ENCODE peak calls at places on chromosome X, in five cellular contexts. F is MCF 10A, C is pancreas, S is upper lobe of right lung, A is breast epithelium. K is an unnamed sample.

GRCh38 chrX:48831136-48831908 is 4.1 kb downstream of the PCSK1N start:
- DNase-seq in F (no peak), C (no peak), S (no peak), A (no peak), K (no peak)

GRCh38 chrX:122943918-122944317 is 240.2 kb upstream of the GRIA3 start:
- DNase-seq in F (peak; percentile 82), C (no peak), S (no peak), A (no peak), K (no peak)

GRCh38 chrX:666762-667161 is 36.2 kb downstream of the SHOX start:
- DNase-seq in F (no peak), C (no peak), S (no peak), A (no peak), K (no peak)

GRCh38 chrX:56726609-56727008 is 2.4 kb upstream of the NBDY start:
- DNase-seq in F (peak; percentile 60), C (peak; percentile 12), S (no peak), A (no peak), K (no peak)

GRCh38 chrX:24619647-24620046 is 27.5 kb downstream of the PCYT1B start:
- DNase-seq in F (peak; percentile 60), C (no peak), S (no peak), A (no peak), K (no peak)

GRCh38 chrX:47146121-47146935 is 1.3 kb downstream of the RBM10 start:
- DNase-seq in F (no peak), C (no peak), S (no peak), A (no peak), K (no peak)

GRCh38 chrX:53071604-53072417 is 10.4 kb upstream of the TSPYL2 start:
- DNase-seq in F (peak; percentile 86), C (peak; percentile 79), S (peak; percentile 80), A (no peak), K (no peak)

GRCh38 chrX:10176121-10177003 is 19.6 kb downstream of the CLCN4 start:
- DNase-seq in F (no peak), C (no peak), S (no peak), A (no peak), K (no peak)

GRCh38 chrX:35115205-35115604 is 172.6 kb downstream of the FAM47B start:
- DNase-seq in F (no peak), C (no peak), S (no peak), A (no peak), K (no peak)

GRCh38 chrX:53284684-53285447 is 3.5 kb upstream of the IQSEC2 start:
- DNase-seq in F (peak; percentile 62), C (peak; percentile 68), S (peak; percentile 74), A (no peak), K (no peak)

GRCh38 chrX:3638280-3638873 is 75.1 kb downstream of the PRKX start:
- DNase-seq in F (peak; percentile 72), C (peak; percentile 63), S (no peak), A (no peak), K (peak; percentile 37)

GRCh38 chrX:108285918-108286317 is 152.3 kb downstream of the COL4A6 start:
- DNase-seq in F (no peak), C (no peak), S (no peak), A (no peak), K (no peak)

GRCh38 chrX:150693782-150694574 is 782 bp downstream of the MTMR1 start:
- DNase-seq in F (peak; percentile 66), C (peak; percentile 66), S (peak; percentile 82), A (peak; percentile 52), K (no peak)

GRCh38 chrX:148049441-148049840 is 68.3 kb downstream of the FMR1NB start:
- DNase-seq in F (peak; percentile 38), C (no peak), S (no peak), A (no peak), K (no peak)

GRCh38 chrX:47185241-47185640 is 8.4 kb upstream of the UBA1 start:
- DNase-seq in F (no peak), C (no peak), S (no peak), A (no peak), K (no peak)

GRCh38 chrX:17944833-17945497 is 83.9 kb upstream of the RAI2 start:
- DNase-seq in F (peak; percentile 31), C (no peak), S (no peak), A (no peak), K (no peak)

GRCh38 chrX:16479206-16479869 is 170.6 kb upstream of the S100G start:
- DNase-seq in F (peak; percentile 73), C (no peak), S (no peak), A (no peak), K (no peak)

GRCh38 chrX:2447484-2447883 is 53.3 kb downstream of the DHRSX start:
- DNase-seq in F (no peak), C (no peak), S (no peak), A (no peak), K (no peak)
- TF ChIP-seq CTCF in F (no peak), C (no peak), S (no peak), A (no peak), K (no peak)

DNA sequence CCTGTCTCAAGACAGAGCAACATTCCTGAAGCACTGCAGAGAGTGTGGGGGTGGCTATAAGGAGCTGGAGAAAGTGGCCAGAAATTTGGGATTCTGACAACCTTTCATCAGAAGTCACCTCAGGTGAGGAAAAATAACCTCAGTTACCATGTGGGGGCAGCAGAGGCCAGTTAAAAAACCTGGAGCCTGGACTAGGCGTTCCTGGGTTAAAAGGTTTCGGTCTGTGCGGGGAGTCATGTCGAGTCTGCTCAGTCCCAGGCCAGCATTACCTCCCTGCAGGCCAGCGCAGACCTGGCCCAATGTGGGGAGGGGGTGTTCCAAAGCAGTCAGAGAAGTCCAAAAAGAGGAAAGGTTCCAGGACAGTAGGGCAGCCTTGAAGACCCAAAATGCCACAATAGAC is 10.9 kb upstream of the NALF2 start:
- DNase-seq in F (peak; percentile 71), C (peak; percentile 63), S (no peak), A (no peak), K (no peak)
- TF ChIP-seq CTCF in F (peak; percentile 69), C (peak; percentile 43), S (no peak), A (peak; percentile 45), K (no peak)

DNA sequence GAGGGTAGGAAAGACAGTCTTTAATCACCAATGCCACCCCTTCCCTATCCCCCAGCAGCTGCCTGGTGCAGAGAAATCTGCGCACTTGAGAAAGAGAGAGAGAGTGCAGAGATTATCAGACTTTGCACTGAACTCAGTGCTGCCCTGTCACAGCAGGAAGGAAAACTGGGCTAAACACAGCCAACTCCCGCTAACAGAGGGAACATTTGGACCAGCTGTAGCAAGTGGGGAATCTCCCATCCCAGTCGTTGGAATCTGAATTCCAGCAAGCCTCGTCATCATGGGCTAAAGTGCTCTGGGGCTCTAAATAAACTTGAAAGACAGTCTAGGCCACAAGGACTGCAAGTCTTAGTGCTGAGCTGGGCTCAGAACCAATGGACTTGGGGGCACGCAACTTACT is 168.7 kb downstream of the DLG3 start:
- DNase-seq in F (no peak), C (no peak), S (no peak), A (no peak), K (no peak)
- TF ChIP-seq CTCF in F (no peak), C (no peak), S (no peak), A (no peak), K (no peak)

GRCh38 chrX:12899506-12899905 is 6.9 kb upstream of the TLR8 start:
- DNase-seq in F (no peak), C (no peak), S (no peak), A (no peak), K (no peak)

GRCh38 chrX:12898073-12898472 is 8.3 kb upstream of the TLR8 start:
- DNase-seq in F (no peak), C (no peak), S (no peak), A (no peak), K (no peak)

GRCh38 chrX:12903646-12904045 is 2.8 kb upstream of the TLR8 start:
- DNase-seq in F (no peak), C (no peak), S (no peak), A (no peak), K (no peak)

GRCh38 chrX:12896935-12897334 is 9.5 kb upstream of the TLR8 start:
- DNase-seq in F (no peak), C (no peak), S (no peak), A (no peak), K (no peak)

GRCh38 chrX:12901486-12901885 is 4.9 kb upstream of the TLR8 start:
- DNase-seq in F (peak; percentile 76), C (peak; percentile 71), S (peak; percentile 67), A (peak; percentile 54), K (no peak)
- TF ChIP-seq CTCF in F (peak; percentile 68), C (peak; percentile 74), S (peak; percentile 59), A (peak; percentile 55), K (no peak)

GRCh38 chrX:44544036-44544435 is 1.4 kb upstream of the FUNDC1 start:
- DNase-seq in F (no peak), C (no peak), S (no peak), A (no peak), K (no peak)

GRCh38 chrX:44542567-44543325 is at the start of gene FUNDC1:
- DNase-seq in F (peak; percentile 93), C (peak; percentile 97), S (peak; percentile 96), A (peak; percentile 90), K (peak; percentile 85)
- TF ChIP-seq CTCF in F (no peak), C (no peak), S (no peak), A (peak; percentile 29), K (no peak)

GRCh38 chrX:42615161-42615563 is 162.8 kb downstream of the PPP1R2C start:
- DNase-seq in F (peak; percentile 33), C (no peak), S (no peak), A (no peak), K (no peak)
- TF ChIP-seq CTCF in F (peak; percentile 26), C (no peak), S (no peak), A (no peak), K (no peak)